ENCODE peak calls at places on chromosomes 6 and 20, in eight cellular contexts. One of them, this sample, is unnamed.

GRCh38 chr20:34385464-34385863 is 22.4 kb downstream of the ITCH start:
- DNase-seq in SW 1271: no peak
- DNase-seq in H9: no peak
- DNase-seq in fibroblast of pulmonary artery: no peak
- DNase-seq in activated CD4-positive, alpha-beta T cell treated with anti-CD3 and anti-CD28 coated beads for 1 hour: no peak
- DNase-seq in AG08396: no peak
- DNase-seq in MG63: no peak
- DNase-seq in sigmoid colon: no peak
- DNase-seq in this sample: no peak

GRCh38 chr20:25057234-25058050 is 497 bp downstream of the ACSS1 start:
- DNase-seq in AG08396: peak
- DNase-seq in sigmoid colon: peak
- DNase-seq in fibroblast of pulmonary artery: peak
- DNase-seq in H9: no peak
- DNase-seq in MG63: peak
- DNase-seq in activated CD4-positive, alpha-beta T cell treated with anti-CD3 and anti-CD28 coated beads for 1 hour: peak
- DNase-seq in SW 1271: peak
- DNase-seq in this sample: peak

GRCh38 chr6:38187688-38188590 is 368.4 kb downstream of the ZFAND3 start:
- DNase-seq in MG63: no peak
- DNase-seq in fibroblast of pulmonary artery: no peak
- DNase-seq in SW 1271: no peak
- DNase-seq in AG08396: no peak
- DNase-seq in activated CD4-positive, alpha-beta T cell treated with anti-CD3 and anti-CD28 coated beads for 1 hour: no peak
- DNase-seq in H9: peak
- DNase-seq in sigmoid colon: no peak
- DNase-seq in this sample: no peak

GRCh38 chr20:25196701-25197120 is 1.2 kb downstream of the ENTPD6 start:
- DNase-seq in fibroblast of pulmonary artery: no peak
- DNase-seq in H9: no peak
- DNase-seq in SW 1271: no peak
- DNase-seq in sigmoid colon: no peak
- DNase-seq in MG63: no peak
- DNase-seq in activated CD4-positive, alpha-beta T cell treated with anti-CD3 and anti-CD28 coated beads for 1 hour: no peak
- DNase-seq in AG08396: no peak
- DNase-seq in this sample: no peak

GRCh38 chr6:28910901-28911680 is 12.7 kb downstream of the TRIM27 start:
- DNase-seq in H9: no peak
- DNase-seq in sigmoid colon: no peak
- DNase-seq in MG63: no peak
- DNase-seq in activated CD4-positive, alpha-beta T cell treated with anti-CD3 and anti-CD28 coated beads for 1 hour: no peak
- DNase-seq in AG08396: no peak
- DNase-seq in SW 1271: no peak
- DNase-seq in fibroblast of pulmonary artery: no peak
- DNase-seq in this sample: no peak

GRCh38 chr20:21361266-21361665 is 36.1 kb downstream of the NKX2-4 start:
- DNase-seq in SW 1271: no peak
- DNase-seq in H9: no peak
- DNase-seq in MG63: no peak
- DNase-seq in AG08396: no peak
- DNase-seq in fibroblast of pulmonary artery: peak
- DNase-seq in activated CD4-positive, alpha-beta T cell treated with anti-CD3 and anti-CD28 coated beads for 1 hour: no peak
- DNase-seq in sigmoid colon: no peak
- DNase-seq in this sample: no peak

GRCh38 chr6:35079311-35080000 is 61.7 kb downstream of the TCP11 start:
- DNase-seq in activated CD4-positive, alpha-beta T cell treated with anti-CD3 and anti-CD28 coated beads for 1 hour: no peak
- DNase-seq in MG63: no peak
- DNase-seq in SW 1271: no peak
- DNase-seq in H9: no peak
- DNase-seq in sigmoid colon: peak
- DNase-seq in fibroblast of pulmonary artery: no peak
- DNase-seq in AG08396: no peak
- DNase-seq in this sample: no peak

GRCh38 chr6:111499269-111499793 is 16.3 kb upstream of the REV3L start:
- DNase-seq in H9: no peak
- DNase-seq in sigmoid colon: no peak
- DNase-seq in SW 1271: no peak
- DNase-seq in fibroblast of pulmonary artery: no peak
- DNase-seq in MG63: no peak
- DNase-seq in AG08396: no peak
- DNase-seq in activated CD4-positive, alpha-beta T cell treated with anti-CD3 and anti-CD28 coated beads for 1 hour: no peak
- DNase-seq in this sample: no peak

GRCh38 chr6:155530219-155530834 is 74.7 kb upstream of the NOX3 start:
- DNase-seq in MG63: no peak
- DNase-seq in sigmoid colon: no peak
- DNase-seq in SW 1271: peak
- DNase-seq in fibroblast of pulmonary artery: peak
- DNase-seq in AG08396: peak
- DNase-seq in H9: no peak
- DNase-seq in activated CD4-positive, alpha-beta T cell treated with anti-CD3 and anti-CD28 coated beads for 1 hour: no peak
- DNase-seq in this sample: peak

GRCh38 chr6:78810698-78811097 is 56.7 kb upstream of the IRAK1BP1 start:
- DNase-seq in fibroblast of pulmonary artery: peak
- DNase-seq in activated CD4-positive, alpha-beta T cell treated with anti-CD3 and anti-CD28 coated beads for 1 hour: no peak
- DNase-seq in SW 1271: no peak
- DNase-seq in MG63: peak
- DNase-seq in AG08396: peak
- DNase-seq in sigmoid colon: no peak
- DNase-seq in H9: no peak
- DNase-seq in this sample: no peak

GRCh38 chr6:53497905-53498304 is 47.0 kb downstream of the GCLC start:
- DNase-seq in SW 1271: no peak
- DNase-seq in fibroblast of pulmonary artery: no peak
- DNase-seq in AG08396: no peak
- DNase-seq in MG63: no peak
- DNase-seq in H9: no peak
- DNase-seq in sigmoid colon: no peak
- DNase-seq in activated CD4-positive, alpha-beta T cell treated with anti-CD3 and anti-CD28 coated beads for 1 hour: no peak
- DNase-seq in this sample: no peak

GRCh38 chr6:41715779-41716515 is 19.5 kb downstream of the TFEB start:
- DNase-seq in AG08396: no peak
- DNase-seq in fibroblast of pulmonary artery: no peak
- DNase-seq in MG63: no peak
- DNase-seq in activated CD4-positive, alpha-beta T cell treated with anti-CD3 and anti-CD28 coated beads for 1 hour: no peak
- DNase-seq in H9: no peak
- DNase-seq in SW 1271: no peak
- DNase-seq in sigmoid colon: no peak
- DNase-seq in this sample: no peak

GRCh38 chr20:62413896-62414481 is 6.9 kb upstream of the CABLES2 start:
- DNase-seq in H9: peak
- DNase-seq in activated CD4-positive, alpha-beta T cell treated with anti-CD3 and anti-CD28 coated beads for 1 hour: no peak
- DNase-seq in fibroblast of pulmonary artery: no peak
- DNase-seq in SW 1271: peak
- DNase-seq in MG63: no peak
- DNase-seq in AG08396: no peak
- DNase-seq in sigmoid colon: no peak
- DNase-seq in this sample: no peak

GRCh38 chr6:77466055-77467028 is 3.1 kb upstream of the HTR1B start:
- DNase-seq in MG63: peak
- DNase-seq in fibroblast of pulmonary artery: peak
- DNase-seq in SW 1271: no peak
- DNase-seq in activated CD4-positive, alpha-beta T cell treated with anti-CD3 and anti-CD28 coated beads for 1 hour: no peak
- DNase-seq in sigmoid colon: no peak
- DNase-seq in H9: peak
- DNase-seq in AG08396: peak
- DNase-seq in this sample: peak

GRCh38 chr6:134004714-134005113 is 47.7 kb downstream of the SLC2A12 start:
- DNase-seq in activated CD4-positive, alpha-beta T cell treated with anti-CD3 and anti-CD28 coated beads for 1 hour: no peak
- DNase-seq in H9: no peak
- DNase-seq in MG63: peak
- DNase-seq in SW 1271: no peak
- DNase-seq in sigmoid colon: no peak
- DNase-seq in fibroblast of pulmonary artery: no peak
- DNase-seq in AG08396: no peak
- DNase-seq in this sample: no peak

GRCh38 chr6:33124947-33125346 is 49.2 kb downstream of the HLA-DPB1 start:
- DNase-seq in MG63: no peak
- DNase-seq in sigmoid colon: no peak
- DNase-seq in SW 1271: no peak
- DNase-seq in AG08396: no peak
- DNase-seq in fibroblast of pulmonary artery: no peak
- DNase-seq in H9: no peak
- DNase-seq in activated CD4-positive, alpha-beta T cell treated with anti-CD3 and anti-CD28 coated beads for 1 hour: no peak
- DNase-seq in this sample: no peak

GRCh38 chr6:21804941-21805610 is 211.5 kb downstream of the SOX4 start:
- DNase-seq in fibroblast of pulmonary artery: peak
- DNase-seq in MG63: no peak
- DNase-seq in activated CD4-positive, alpha-beta T cell treated with anti-CD3 and anti-CD28 coated beads for 1 hour: no peak
- DNase-seq in SW 1271: no peak
- DNase-seq in AG08396: no peak
- DNase-seq in sigmoid colon: no peak
- DNase-seq in H9: no peak
- DNase-seq in this sample: no peak

GRCh38 chr6:146898888-146899227 is 300.1 kb downstream of the ADGB start:
- DNase-seq in H9: no peak
- DNase-seq in sigmoid colon: no peak
- DNase-seq in AG08396: no peak
- DNase-seq in SW 1271: no peak
- DNase-seq in fibroblast of pulmonary artery: no peak
- DNase-seq in activated CD4-positive, alpha-beta T cell treated with anti-CD3 and anti-CD28 coated beads for 1 hour: no peak
- DNase-seq in MG63: no peak
- DNase-seq in this sample: no peak

GRCh38 chr20:63404129-63405085 is 43.3 kb upstream of the CHRNA4 start:
- DNase-seq in sigmoid colon: no peak
- DNase-seq in activated CD4-positive, alpha-beta T cell treated with anti-CD3 and anti-CD28 coated beads for 1 hour: no peak
- DNase-seq in H9: no peak
- DNase-seq in fibroblast of pulmonary artery: no peak
- DNase-seq in MG63: no peak
- DNase-seq in AG08396: no peak
- DNase-seq in SW 1271: no peak
- DNase-seq in this sample: no peak

GRCh38 chr6:134740473-134741192 is 209.3 kb downstream of the ALDH8A1 start:
- DNase-seq in SW 1271: no peak
- DNase-seq in activated CD4-positive, alpha-beta T cell treated with anti-CD3 and anti-CD28 coated beads for 1 hour: no peak
- DNase-seq in MG63: no peak
- DNase-seq in AG08396: peak
- DNase-seq in fibroblast of pulmonary artery: peak
- DNase-seq in H9: no peak
- DNase-seq in sigmoid colon: no peak
- DNase-seq in this sample: no peak

GRCh38 chr20:14116037-14116436 is 120.7 kb downstream of the MACROD2 start:
- DNase-seq in AG08396: no peak
- DNase-seq in MG63: no peak
- DNase-seq in H9: no peak
- DNase-seq in activated CD4-positive, alpha-beta T cell treated with anti-CD3 and anti-CD28 coated beads for 1 hour: no peak
- DNase-seq in SW 1271: no peak
- DNase-seq in sigmoid colon: no peak
- DNase-seq in fibroblast of pulmonary artery: no peak
- DNase-seq in this sample: no peak

GRCh38 chr20:25187638-25188037 is 7.9 kb upstream of the ENTPD6 start:
- DNase-seq in fibroblast of pulmonary artery: no peak
- DNase-seq in MG63: no peak
- DNase-seq in sigmoid colon: no peak
- DNase-seq in H9: no peak
- DNase-seq in activated CD4-positive, alpha-beta T cell treated with anti-CD3 and anti-CD28 coated beads for 1 hour: no peak
- DNase-seq in AG08396: no peak
- DNase-seq in SW 1271: no peak
- DNase-seq in this sample: no peak

GRCh38 chr6:163085861-163086562 is 328.5 kb upstream of the QKI start:
- DNase-seq in H9: no peak
- DNase-seq in sigmoid colon: no peak
- DNase-seq in activated CD4-positive, alpha-beta T cell treated with anti-CD3 and anti-CD28 coated beads for 1 hour: no peak
- DNase-seq in fibroblast of pulmonary artery: no peak
- DNase-seq in AG08396: no peak
- DNase-seq in MG63: no peak
- DNase-seq in SW 1271: no peak
- DNase-seq in this sample: no peak

GRCh38 chr6:70705772-70706171 is 38.1 kb downstream of the SMAP1 start:
- DNase-seq in AG08396: no peak
- DNase-seq in sigmoid colon: no peak
- DNase-seq in H9: no peak
- DNase-seq in MG63: no peak
- DNase-seq in SW 1271: no peak
- DNase-seq in fibroblast of pulmonary artery: no peak
- DNase-seq in activated CD4-positive, alpha-beta T cell treated with anti-CD3 and anti-CD28 coated beads for 1 hour: no peak
- DNase-seq in this sample: no peak

GRCh38 chr6:44642870-44643522 is 255.5 kb downstream of the CDC5L start:
- DNase-seq in AG08396: no peak
- DNase-seq in MG63: no peak
- DNase-seq in sigmoid colon: no peak
- DNase-seq in H9: no peak
- DNase-seq in fibroblast of pulmonary artery: no peak
- DNase-seq in activated CD4-positive, alpha-beta T cell treated with anti-CD3 and anti-CD28 coated beads for 1 hour: no peak
- DNase-seq in SW 1271: no peak
- DNase-seq in this sample: no peak

GRCh38 chr20:11906626-11907480 is 10.8 kb upstream of the BTBD3 start:
- DNase-seq in SW 1271: no peak
- DNase-seq in sigmoid colon: no peak
- DNase-seq in AG08396: no peak
- DNase-seq in H9: no peak
- DNase-seq in activated CD4-positive, alpha-beta T cell treated with anti-CD3 and anti-CD28 coated beads for 1 hour: no peak
- DNase-seq in MG63: no peak
- DNase-seq in fibroblast of pulmonary artery: no peak
- DNase-seq in this sample: no peak

GRCh38 chr6:82783587-82784253 is 281.9 kb downstream of the UBE3D start:
- DNase-seq in activated CD4-positive, alpha-beta T cell treated with anti-CD3 and anti-CD28 coated beads for 1 hour: no peak
- DNase-seq in AG08396: no peak
- DNase-seq in sigmoid colon: no peak
- DNase-seq in fibroblast of pulmonary artery: no peak
- DNase-seq in MG63: no peak
- DNase-seq in H9: peak
- DNase-seq in SW 1271: no peak
- DNase-seq in this sample: no peak

GRCh38 chr20:22827916-22828315 is 207.2 kb upstream of the SSTR4 start:
- DNase-seq in AG08396: no peak
- DNase-seq in MG63: no peak
- DNase-seq in sigmoid colon: no peak
- DNase-seq in fibroblast of pulmonary artery: no peak
- DNase-seq in activated CD4-positive, alpha-beta T cell treated with anti-CD3 and anti-CD28 coated beads for 1 hour: no peak
- DNase-seq in H9: no peak
- DNase-seq in SW 1271: no peak
- DNase-seq in this sample: no peak

GRCh38 chr6:118752803-118753202 is 101.4 kb upstream of the CEP85L start:
- DNase-seq in activated CD4-positive, alpha-beta T cell treated with anti-CD3 and anti-CD28 coated beads for 1 hour: no peak
- DNase-seq in H9: no peak
- DNase-seq in fibroblast of pulmonary artery: no peak
- DNase-seq in SW 1271: no peak
- DNase-seq in AG08396: no peak
- DNase-seq in sigmoid colon: no peak
- DNase-seq in MG63: no peak
- DNase-seq in this sample: no peak

GRCh38 chr6:98547151-98547550 is 287.2 kb upstream of the POU3F2 start:
- DNase-seq in H9: no peak
- DNase-seq in fibroblast of pulmonary artery: no peak
- DNase-seq in AG08396: no peak
- DNase-seq in sigmoid colon: no peak
- DNase-seq in MG63: no peak
- DNase-seq in activated CD4-positive, alpha-beta T cell treated with anti-CD3 and anti-CD28 coated beads for 1 hour: no peak
- DNase-seq in SW 1271: no peak
- DNase-seq in this sample: no peak

GRCh38 chr20:15900443-15900842 is 672.8 kb downstream of the KIF16B start:
- DNase-seq in AG08396: no peak
- DNase-seq in H9: no peak
- DNase-seq in activated CD4-positive, alpha-beta T cell treated with anti-CD3 and anti-CD28 coated beads for 1 hour: no peak
- DNase-seq in SW 1271: no peak
- DNase-seq in fibroblast of pulmonary artery: no peak
- DNase-seq in MG63: no peak
- DNase-seq in sigmoid colon: no peak
- DNase-seq in this sample: no peak

GRCh38 chr6:24524801-24525200 is 30.0 kb downstream of the ALDH5A1 start:
- DNase-seq in fibroblast of pulmonary artery: peak
- DNase-seq in SW 1271: peak
- DNase-seq in AG08396: peak
- DNase-seq in activated CD4-positive, alpha-beta T cell treated with anti-CD3 and anti-CD28 coated beads for 1 hour: no peak
- DNase-seq in MG63: no peak
- DNase-seq in sigmoid colon: no peak
- DNase-seq in H9: peak
- DNase-seq in this sample: peak

GRCh38 chr6:87929843-87930288 is 117.8 kb upstream of the SPACA1 start:
- DNase-seq in sigmoid colon: peak
- DNase-seq in fibroblast of pulmonary artery: peak
- DNase-seq in SW 1271: peak
- DNase-seq in MG63: peak
- DNase-seq in AG08396: peak
- DNase-seq in H9: peak
- DNase-seq in activated CD4-positive, alpha-beta T cell treated with anti-CD3 and anti-CD28 coated beads for 1 hour: peak
- DNase-seq in this sample: peak

GRCh38 chr20:63957690-63958441 is 1.6 kb upstream of the UCKL1 start:
- DNase-seq in SW 1271: no peak
- DNase-seq in H9: peak
- DNase-seq in MG63: peak
- DNase-seq in fibroblast of pulmonary artery: peak
- DNase-seq in activated CD4-positive, alpha-beta T cell treated with anti-CD3 and anti-CD28 coated beads for 1 hour: no peak
- DNase-seq in AG08396: no peak
- DNase-seq in sigmoid colon: no peak
- DNase-seq in this sample: no peak